ENCODE peak calls at places on chromosome 3, in four cellular contexts. One of them, this sample, is unnamed.

GRCh38 chr3:36714343-36714742 is 50.0 kb downstream of the DCLK3 start:
- DNase-seq in nucleus accumbens: no peak
- DNase-seq in HS-5: peak; percentile 61
- DNase-seq in cardiac muscle cell: no peak
- DNase-seq in this sample: no peak

GRCh38 chr3:11954312-11954934 is 49.8 kb upstream of the SYN2 start:
- DNase-seq in nucleus accumbens: no peak
- DNase-seq in HS-5: no peak
- DNase-seq in cardiac muscle cell: no peak
- DNase-seq in this sample: no peak

GRCh38 chr3:47705391-47705790 is 76.3 kb downstream of the SMARCC1 start:
- DNase-seq in nucleus accumbens: no peak
- DNase-seq in HS-5: no peak
- DNase-seq in cardiac muscle cell: no peak
- DNase-seq in this sample: no peak

GRCh38 chr3:12891985-12892839 is 50.8 kb upstream of the RPL32 start:
- DNase-seq in nucleus accumbens: no peak
- DNase-seq in HS-5: peak; percentile 15
- DNase-seq in cardiac muscle cell: peak; percentile 74
- DNase-seq in this sample: peak; percentile 74

GRCh38 chr3:46566040-46566631 is at the start of gene LRRC2:
- DNase-seq in nucleus accumbens: no peak
- DNase-seq in HS-5: peak; percentile 29
- DNase-seq in cardiac muscle cell: peak; percentile 52
- DNase-seq in this sample: no peak

GRCh38 chr3:38597502-38598060 is 51.9 kb downstream of the SCN5A start:
- DNase-seq in nucleus accumbens: no peak
- DNase-seq in HS-5: no peak
- DNase-seq in cardiac muscle cell: no peak
- DNase-seq in this sample: no peak

GRCh38 chr3:16884084-16884747 is 539 bp upstream of the PLCL2 start:
- DNase-seq in nucleus accumbens: no peak
- DNase-seq in HS-5: no peak
- DNase-seq in cardiac muscle cell: peak; percentile 65
- DNase-seq in this sample: no peak

GRCh38 chr3:55454611-55455010 is 32.5 kb downstream of the WNT5A start:
- DNase-seq in nucleus accumbens: no peak
- DNase-seq in HS-5: no peak
- DNase-seq in cardiac muscle cell: no peak
- DNase-seq in this sample: no peak

GRCh38 chr3:16048435-16049318 is 125.8 kb upstream of the GALNT15 start:
- DNase-seq in nucleus accumbens: no peak
- DNase-seq in HS-5: no peak
- DNase-seq in cardiac muscle cell: peak; percentile 69
- DNase-seq in this sample: peak; percentile 77

GRCh38 chr3:183159319-183159718 is 3.2 kb downstream of the LAMP3 start:
- DNase-seq in nucleus accumbens: no peak
- DNase-seq in HS-5: no peak
- DNase-seq in cardiac muscle cell: no peak
- DNase-seq in this sample: peak; percentile 55

This sample was measured in T47D.